ENCODE peak calls at places on chromosomes 11 and 22, in four cellular contexts. U, R, B and L are unnamed samples.

GRCh38 chr22:45762545-45763235 is 91.1 kb downstream of the ATXN10 start:
- DNase-seq in R (no peak), B (no peak), U (no peak), L (no peak)

GRCh38 chr22:39985383-39986045 is 9.2 kb upstream of the FAM83F start:
- DNase-seq in B (peak; percentile 51), R (peak; percentile 87), U (no peak), L (no peak)

GRCh38 chr11:65576867-65577755 is 1.3 kb downstream of the EHBP1L1 start:
- DNase-seq in B (peak; percentile 38), U (no peak), R (no peak), L (peak; percentile 91)

GRCh38 chr11:131884461-131885073 is 514.2 kb downstream of the NTM start:
- DNase-seq in R (no peak), B (no peak), U (no peak), L (no peak)

GRCh38 chr11:122933434-122933833 is 48.2 kb downstream of the BSX start:
- DNase-seq in R (no peak), U (no peak), B (no peak), L (no peak)

GRCh38 chr22:30327864-30328345 is 1.2 kb upstream of the TBC1D10A start:
- DNase-seq in R (peak; percentile 29), B (no peak), U (no peak), L (no peak)

GRCh38 chr22:24402460-24403192 is 24.8 kb upstream of the ADORA2A start:
- DNase-seq in U (no peak), B (no peak), R (peak; percentile 75), L (peak; percentile 67)

GRCh38 chr11:111370270-111370901 is 8.7 kb downstream of the POU2AF1 start:
- DNase-seq in U (no peak), B (no peak), R (no peak), L (no peak)

GRCh38 chr11:75626692-75627536 is 41.9 kb downstream of the MAP6 start:
- DNase-seq in R (no peak), U (no peak), B (no peak), L (no peak)

GRCh38 chr22:46072981-46073682 is 77.2 kb upstream of the PPARA start:
- DNase-seq in R (no peak), B (no peak), U (no peak), L (no peak)

GRCh38 chr11:27545946-27546345 is 39.4 kb upstream of the LIN7C start:
- DNase-seq in U (no peak), B (no peak), R (no peak), L (no peak)

GRCh38 chr22:27329471-27329870 is 472.1 kb downstream of the MN1 start:
- DNase-seq in R (no peak), U (no peak), B (no peak), L (no peak)

GRCh38 chr11:21401496-21401895 is 732.1 kb downstream of the NELL1 start:
- DNase-seq in U (no peak), B (no peak), R (no peak), L (no peak)

GRCh38 chr22:30704978-30705377 is 10.3 kb downstream of the OSBP2 start:
- DNase-seq in B (no peak), U (no peak), R (no peak), L (no peak)

GRCh38 chr22:23780146-23780748 is 6.5 kb upstream of the SMARCB1 start:
- DNase-seq in B (no peak), U (no peak), R (no peak), L (no peak)

GRCh38 chr11:94933225-94934130 is 39.9 kb downstream of the CWC15 start:
- DNase-seq in U (no peak), B (no peak), R (no peak), L (no peak)

GRCh38 chr11:107719557-107720304 is 7.9 kb upstream of the SLN start:
- DNase-seq in U (no peak), R (no peak), B (no peak), L (no peak)

GRCh38 chr11:117931971-117932370 is 2.8 kb upstream of the TMPRSS13 start:
- DNase-seq in B (peak; percentile 47), U (no peak), R (peak; percentile 73), L (no peak)

GRCh38 chr11:113904379-113905101 is at the start of gene HTR3B:
- DNase-seq in R (no peak), U (no peak), B (no peak), L (no peak)

GRCh38 chr11:48018561-48019229 is 38.3 kb downstream of the PTPRJ start:
- DNase-seq in U (no peak), B (no peak), R (peak; percentile 42), L (no peak)

GRCh38 chr11:121446752-121447156 is 5.4 kb upstream of the SORL1 start:
- DNase-seq in R (no peak), B (no peak), U (no peak), L (no peak)

GRCh38 chr22:35454416-35455054 is 54.6 kb downstream of the MCM5 start:
- DNase-seq in R (no peak), B (no peak), U (no peak), L (no peak)

GRCh38 chr11:68574308-68574707 is 110.0 kb upstream of the GAL start:
- DNase-seq in U (no peak), B (no peak), R (no peak), L (no peak)

GRCh38 chr22:21933413-21933812 is 19.2 kb downstream of the PPM1F start:
- DNase-seq in B (no peak), R (no peak), U (no peak), L (no peak)

GRCh38 chr22:45208993-45209838 is 31.5 kb downstream of the KIAA0930 start:
- DNase-seq in B (no peak), R (no peak), U (no peak), L (peak; percentile 16)

GRCh38 chr11:77101043-77101537 is 1.6 kb upstream of the OMP start:
- DNase-seq in R (no peak), B (peak; percentile 37), U (no peak), L (no peak)

GRCh38 chr11:64809781-64810241 is 540 bp downstream of the MEN1 start:
- DNase-seq in R (peak; percentile 66), B (peak; percentile 28), U (peak; percentile 33), L (peak; percentile 69)

GRCh38 chr11:48093323-48093722 is 113.0 kb downstream of the PTPRJ start:
- DNase-seq in B (no peak), U (no peak), R (no peak), L (no peak)

GRCh38 chr11:77644887-77645286 is 7.3 kb upstream of the CLNS1A start:
- DNase-seq in B (no peak), R (no peak), U (no peak), L (no peak)

GRCh38 chr22:20021196-20022181 is 579 bp downstream of the TANGO2 start:
- DNase-seq in B (no peak), R (peak; percentile 96), U (no peak), L (no peak)

GRCh38 chr22:37193629-37194191 is 5.7 kb upstream of the C1QTNF6 start:
- DNase-seq in R (no peak), U (no peak), B (peak; percentile 70), L (no peak)

GRCh38 chr22:39173787-39174497 is 21.5 kb upstream of the CBX7 start:
- DNase-seq in B (peak; percentile 56), R (no peak), U (no peak), L (no peak)